ENCODE peak calls at places on chromosomes 5 and 9, in seven cellular contexts. O is adipocyte; E is CD4-positive, alpha-beta memory T cell; S is GM12864; Y is kidney; X is mesenteric fat pad; H is GM10248. B is an unnamed sample.

GRCh38 chr5:158080112-158080511 is 221.2 kb upstream of the CLINT1 start:
- DNase-seq in O (no peak), E (no peak), S (no peak), Y (no peak), X (no peak), H (no peak), B (no peak)

GRCh38 chr5:167466992-167467391 is 824.5 kb upstream of the WWC1 start:
- DNase-seq in O (no peak), E (no peak), S (no peak), Y (no peak), X (no peak), H (no peak), B (no peak)

GRCh38 chr5:14054965-14055963 is 87.9 kb upstream of the TRIO start:
- DNase-seq in O (peak), E (no peak), S (no peak), Y (no peak), X (no peak), H (no peak), B (no peak)

GRCh38 chr5:150461231-150461630 is 11.7 kb upstream of the RPS14 start:
- DNase-seq in O (no peak), E (no peak), S (peak), Y (no peak), X (no peak), H (peak), B (no peak)

GRCh38 chr5:111680737-111681413 is 76.1 kb downstream of the NREP start:
- DNase-seq in O (peak), E (no peak), S (no peak), Y (no peak), X (no peak), H (no peak), B (no peak)

GRCh38 chr9:88766778-88767503 is 224.3 kb upstream of the S1PR3 start:
- DNase-seq in O (peak), E (no peak), S (no peak), Y (no peak), X (no peak), H (no peak), B (no peak)

GRCh38 chr9:35923927-35924763 is 14.9 kb downstream of the SPAAR start:
- DNase-seq in O (peak), E (no peak), S (no peak), Y (no peak), X (no peak), H (no peak), B (no peak)

GRCh38 chr9:77374266-77374665 is 196.9 kb downstream of the VPS13A start:
- DNase-seq in O (peak), E (no peak), S (no peak), Y (no peak), X (no peak), H (no peak), B (no peak)

GRCh38 chr5:146426853-146427618 is 20.1 kb upstream of the TCERG1 start:
- DNase-seq in O (peak), E (peak), S (no peak), Y (no peak), X (no peak), H (peak), B (no peak)

GRCh38 chr5:123116063-123116462 is 27.0 kb downstream of the PRDM6 start:
- DNase-seq in O (peak), E (no peak), S (no peak), Y (no peak), X (no peak), H (no peak), B (no peak)

GRCh38 chr5:107402881-107403280 is 267.9 kb downstream of the EFNA5 start:
- DNase-seq in O (peak), E (no peak), S (no peak), Y (peak), X (no peak), H (no peak), B (no peak)

GRCh38 chr5:59287884-59288283 is 605.6 kb downstream of the PDE4D start:
- DNase-seq in O (no peak), E (no peak), S (no peak), Y (no peak), X (no peak), H (no peak), B (no peak)

GRCh38 chr5:83645936-83646335 is 74.7 kb downstream of the HAPLN1 start:
- DNase-seq in O (peak), E (no peak), S (no peak), Y (no peak), X (no peak), H (no peak), B (no peak)

GRCh38 chr5:154900071-154900470 is 37.9 kb downstream of the GEMIN5 start:
- DNase-seq in O (peak), E (no peak), S (no peak), Y (no peak), X (no peak), H (no peak), B (no peak)

GRCh38 chr9:126857261-126857960 is 3.0 kb upstream of the ZBTB34 start:
- DNase-seq in O (no peak), E (no peak), S (no peak), Y (no peak), X (no peak), H (no peak), B (no peak)

GRCh38 chr5:94674841-94675382 is 56.4 kb downstream of the SLF1 start:
- DNase-seq in O (peak), E (no peak), S (no peak), Y (no peak), X (no peak), H (no peak), B (no peak)

GRCh38 chr5:174752121-174752520 is 27.7 kb downstream of the MSX2 start:
- DNase-seq in O (no peak), E (no peak), S (no peak), Y (no peak), X (no peak), H (no peak), B (no peak)

GRCh38 chr5:139403418-139403786 is 487 bp downstream of the SPATA24 start:
- DNase-seq in O (no peak), E (no peak), S (no peak), Y (no peak), X (no peak), H (no peak), B (no peak)

GRCh38 chr9:112447283-112447761 is 39.3 kb upstream of the KIAA1958 start:
- DNase-seq in O (peak), E (no peak), S (no peak), Y (no peak), X (no peak), H (no peak), B (no peak)

GRCh38 chr5:53359906-53360305 is 120.5 kb upstream of the FST start:
- DNase-seq in O (no peak), E (no peak), S (no peak), Y (no peak), X (no peak), H (no peak), B (no peak)

GRCh38 chr9:19498015-19498414 is 89.2 kb downstream of the ACER2 start:
- DNase-seq in O (peak), E (no peak), S (no peak), Y (no peak), X (no peak), H (no peak), B (no peak)

GRCh38 chr9:20729545-20729944 is 45.5 kb downstream of the FOCAD start:
- DNase-seq in O (peak), E (no peak), S (no peak), Y (no peak), X (no peak), H (no peak), B (no peak)

GRCh38 chr5:64207978-64208377 is 42.3 kb downstream of the RNF180 start:
- DNase-seq in O (peak), E (no peak), S (no peak), Y (no peak), X (no peak), H (no peak), B (no peak)

B was measured in coronary artery.